ENCODE peak calls at places on chromosome 12, in eight cellular contexts. K, W, N, M, O, B, J and D are unnamed samples.

GRCh38 chr12:75641031-75641780 is 129.8 kb upstream of the KRR1 start:
- DNase-seq in K (peak), W (peak), N (peak), M (no peak), O (no peak), B (peak), J (no peak), D (peak)

GRCh38 chr12:46470039-46470627 is 97.6 kb upstream of the SLC38A2 start:
- DNase-seq in K (no peak), W (no peak), N (no peak), M (no peak), O (no peak), B (no peak), J (no peak), D (no peak)

GRCh38 chr12:119964123-119964522 is 24.9 kb upstream of the BICDL1 start:
- DNase-seq in K (no peak), W (no peak), N (no peak), M (no peak), O (no peak), B (no peak), J (no peak), D (no peak)

GRCh38 chr12:108702534-108702933 is 28.8 kb downstream of the CORO1C start:
- DNase-seq in K (no peak), W (no peak), N (no peak), M (no peak), O (no peak), B (no peak), J (no peak), D (no peak)

GRCh38 chr12:111297703-111298426 is 71.0 kb downstream of the PHETA1 start:
- DNase-seq in K (no peak), W (no peak), N (peak), M (no peak), O (no peak), B (no peak), J (peak), D (no peak)

GRCh38 chr12:31368666-31369361 is 42.9 kb upstream of the SINHCAF start:
- DNase-seq in K (no peak), W (no peak), N (peak), M (no peak), O (no peak), B (no peak), J (no peak), D (no peak)

GRCh38 chr12:28459481-28459880 is 269.2 kb downstream of the CCDC91 start:
- DNase-seq in K (no peak), W (no peak), N (no peak), M (no peak), O (no peak), B (no peak), J (no peak), D (no peak)

GRCh38 chr12:76180401-76181277 is 96.2 kb upstream of the NAP1L1 start:
- DNase-seq in K (no peak), W (no peak), N (peak), M (no peak), O (no peak), B (no peak), J (no peak), D (no peak)

GRCh38 chr12:105980048-105980447 is 158.7 kb downstream of the NUAK1 start:
- DNase-seq in K (no peak), W (no peak), N (no peak), M (no peak), O (no peak), B (no peak), J (no peak), D (peak)

GRCh38 chr12:6612652-6613014 is 5.5 kb upstream of the CHD4 start:
- DNase-seq in K (no peak), W (no peak), N (no peak), M (no peak), O (no peak), B (no peak), J (no peak), D (no peak)

GRCh38 chr12:51471465-51471864 is 46.8 kb downstream of the SLC4A8 start:
- DNase-seq in K (no peak), W (no peak), N (no peak), M (no peak), O (no peak), B (no peak), J (no peak), D (no peak)

GRCh38 chr12:99983721-99984258 is 946 bp downstream of the ANKS1B start:
- DNase-seq in K (no peak), W (peak), N (peak), M (no peak), O (no peak), B (no peak), J (no peak), D (no peak)

GRCh38 chr12:56836317-56836716 is 73.2 kb downstream of the HSD17B6 start:
- DNase-seq in K (peak), W (peak), N (peak), M (no peak), O (no peak), B (no peak), J (no peak), D (peak)

GRCh38 chr12:65306603-65307501 is 28.4 kb downstream of the MSRB3 start:
- DNase-seq in K (peak), W (peak), N (peak), M (no peak), O (no peak), B (no peak), J (peak), D (peak)

GRCh38 chr12:79764641-79765040 is 73.9 kb upstream of the PAWR start:
- DNase-seq in K (no peak), W (no peak), N (no peak), M (no peak), O (no peak), B (no peak), J (no peak), D (peak)

GRCh38 chr12:24380122-24380521 is 430.7 kb upstream of the SOX5 start:
- DNase-seq in K (no peak), W (no peak), N (peak), M (no peak), O (no peak), B (no peak), J (no peak), D (no peak)

GRCh38 chr12:6383572-6384498 is at the start of gene LTBR:
- DNase-seq in K (peak), W (peak), N (peak), M (peak), O (peak), B (no peak), J (no peak), D (peak)